ENCODE peak calls at places on chromosomes 7 and 10, in five cellular contexts. L is A549, A is GM12878, Q is HCT116, I is K562. H is an unnamed sample.

GRCh38 chr7:155918720-155919399 is 106.6 kb upstream of the SHH start:
- DNase-seq in A (no peak), Q (peak), L (peak), I (no peak), H (no peak)

GRCh38 chr10:12419279-12419847 is 70.0 kb downstream of the CAMK1D start:
- DNase-seq in L (no peak), I (no peak), Q (peak), A (no peak), H (peak)

GRCh38 chr7:133633055-133633454 is 380.2 kb downstream of the EXOC4 start:
- DNase-seq in L (peak), I (no peak), A (no peak), Q (no peak), H (peak)

GRCh38 chr10:48430402-48430993 is 124.0 kb downstream of the MAPK8 start:
- DNase-seq in A (no peak), I (no peak), L (no peak), Q (no peak), H (no peak)

GRCh38 chr7:22400150-22400814 is 43.3 kb upstream of the RAPGEF5 start:
- DNase-seq in A (no peak), I (no peak), Q (no peak), L (no peak), H (no peak)

GRCh38 chr7:151782598-151783448 is 94.1 kb downstream of the PRKAG2 start:
- DNase-seq in A (no peak), Q (peak), I (peak), L (peak), H (peak)

GRCh38 chr7:98555403-98555802 is 61.7 kb upstream of the NPTX2 start:
- DNase-seq in A (no peak), Q (no peak), I (no peak), L (no peak), H (no peak)

GRCh38 chr7:99190359-99191009 is 17.4 kb downstream of the KPNA7 start:
- DNase-seq in Q (no peak), I (no peak), A (no peak), L (no peak), H (no peak)

GRCh38 chr10:71036586-71036985 is 148.2 kb upstream of the PCBD1 start:
- DNase-seq in I (no peak), A (no peak), L (no peak), Q (no peak), H (no peak)

GRCh38 chr10:12350167-12350872 is 973 bp downstream of the CAMK1D start:
- DNase-seq in A (no peak), Q (no peak), I (no peak), L (peak), H (peak)

GRCh38 chr7:34091330-34091917 is 186.1 kb downstream of the BMPER start:
- DNase-seq in L (no peak), Q (peak), I (no peak), A (no peak), H (peak)

GRCh38 chr10:133024711-133025557 is 62.8 kb upstream of the ADGRA1 start:
- DNase-seq in I (no peak), L (no peak), Q (no peak), A (no peak), H (no peak)

GRCh38 chr7:121393005-121393366 is 3.1 kb downstream of the FAM3C start:
- DNase-seq in A (no peak), Q (no peak), I (no peak), L (no peak), H (no peak)

GRCh38 chr7:43869898-43870240 is 552 bp upstream of the MRPS24 start:
- DNase-seq in A (no peak), L (peak), I (peak), Q (no peak), H (peak)

GRCh38 chr7:149776305-149776704 is 2.9 kb upstream of the ZNF467 start:
- DNase-seq in I (peak), L (no peak), A (no peak), Q (no peak), H (no peak)

GRCh38 chr10:46106410-46107255 is 60.6 kb upstream of the MSMB start:
- DNase-seq in A (no peak), Q (peak), I (peak), L (peak), H (peak)

GRCh38 chr7:129136887-129137647 is 7.4 kb upstream of the TSPAN33 start:
- DNase-seq in Q (no peak), I (no peak), L (no peak), A (no peak), H (no peak)

GRCh38 chr7:32161708-32162107 is 91.5 kb upstream of the PDE1C start:
- DNase-seq in L (no peak), A (no peak), Q (no peak), I (no peak), H (no peak)

GRCh38 chr10:57513637-57514036 is 754.1 kb downstream of the IPMK start:
- DNase-seq in Q (no peak), A (no peak), L (no peak), I (no peak), H (no peak)

GRCh38 chr7:155979994-155980393 is 167.7 kb upstream of the SHH start:
- DNase-seq in Q (no peak), I (no peak), L (no peak), A (no peak), H (no peak)

GRCh38 chr7:366171-366916 is 76.4 kb downstream of the FOXL3 start:
- DNase-seq in A (no peak), Q (no peak), I (no peak), L (no peak), H (peak)

GRCh38 chr7:56033671-56034432 is 17.4 kb downstream of the PSPH start:
- DNase-seq in A (peak), Q (peak), I (peak), L (peak), H (peak)

GRCh38 chr7:107584716-107585115 is 4.7 kb downstream of the BCAP29 start:
- DNase-seq in A (no peak), Q (no peak), L (no peak), I (no peak), H (no peak)

GRCh38 chr7:102080371-102081243 is 206.1 kb upstream of the SH2B2 start:
- DNase-seq in L (no peak), A (no peak), Q (no peak), I (peak), H (peak)

GRCh38 chr10:119608316-119609155 is 11.8 kb upstream of the TIAL1 start:
- DNase-seq in L (peak), I (peak), Q (peak), A (no peak), H (peak)

GRCh38 chr7:69104023-69104422 is 494.3 kb upstream of the AUTS2 start:
- DNase-seq in L (no peak), Q (no peak), I (no peak), A (no peak), H (no peak)

GRCh38 chr7:18038391-18038790 is 10.7 kb upstream of the PRPS1L1 start:
- DNase-seq in L (no peak), I (no peak), A (no peak), Q (no peak), H (no peak)

GRCh38 chr7:82729172-82730030 is 285.8 kb upstream of the CACNA2D1 start:
- DNase-seq in Q (peak), L (peak), A (no peak), I (peak), H (peak)

GRCh38 chr10:132925071-132925561 is 17.3 kb downstream of the CFAP46 start:
- DNase-seq in A (no peak), Q (no peak), L (no peak), I (no peak), H (no peak)

GRCh38 chr7:83519240-83519639 is 129.7 kb downstream of the SEMA3E start:
- DNase-seq in L (no peak), A (no peak), Q (no peak), I (no peak), H (no peak)

GRCh38 chr10:29344073-29344820 is 55.4 kb downstream of the LYZL1 start:
- DNase-seq in L (no peak), A (no peak), Q (no peak), I (no peak), H (no peak)

GRCh38 chr10:61160253-61160652 is 216.3 kb upstream of the RHOBTB1 start:
- DNase-seq in Q (no peak), A (no peak), I (no peak), L (no peak), H (no peak)

GRCh38 chr10:97736403-97736901 is 476 bp upstream of the ZFYVE27 start:
- DNase-seq in I (no peak), Q (no peak), A (no peak), L (no peak), H (no peak)

GRCh38 chr7:80318081-80318480 is 183.4 kb downstream of the GNAI1 start:
- DNase-seq in Q (no peak), I (no peak), L (no peak), A (no peak), H (no peak)

GRCh38 chr10:71772832-71773220 is 494 bp downstream of the VSIR start:
- DNase-seq in I (no peak), Q (no peak), A (no peak), L (no peak), H (no peak)

DNA sequence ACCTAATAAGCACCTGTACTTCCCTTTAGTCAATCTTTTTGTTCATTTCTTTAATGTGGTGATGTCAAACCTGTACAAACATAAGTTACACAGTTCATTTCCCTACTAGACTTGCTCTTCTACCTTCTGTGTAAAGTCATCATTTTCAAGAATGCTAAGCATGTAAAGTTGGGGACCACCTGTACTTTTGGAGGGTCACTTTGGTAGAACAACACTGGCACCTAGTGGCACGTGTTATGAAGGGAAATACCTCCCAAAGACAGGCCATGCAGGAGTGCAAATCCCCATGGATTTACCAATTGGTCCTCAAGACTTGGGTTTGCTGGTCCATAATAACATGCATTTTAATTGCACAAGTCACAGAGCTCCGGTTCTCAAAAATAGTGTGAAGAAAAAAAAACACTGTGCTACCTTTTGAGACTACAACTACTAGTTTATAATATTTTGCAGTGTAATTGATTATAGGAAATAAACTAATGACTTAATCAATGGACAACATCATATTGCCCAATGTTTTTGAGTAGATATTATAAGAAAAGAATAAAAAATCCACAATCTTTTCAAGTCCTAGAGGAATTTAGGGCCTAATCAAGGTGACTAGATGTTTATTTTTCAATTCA is 431.4 kb upstream of the IGFBP3 start:
- DNase-seq in I (peak), Q (peak), L (peak), A (peak), H (peak)
- TF ChIP-seq MAX in I (no peak), Q (no peak), L (peak), A (no peak), H (peak)

GRCh38 chr10:56360967-56361841 is at the start of gene ZWINT:
- DNase-seq in L (peak), Q (peak), A (peak), I (peak), H (peak)
- TF ChIP-seq POLR2A in L (peak), Q (peak), A (peak), I (peak), H (peak)

GRCh38 chr7:92177362-92177761 is 1.6 kb downstream of the LRRD1 start:
- DNase-seq in Q (no peak), I (no peak), A (no peak), L (no peak), H (peak)
- TF ChIP-seq MAX in Q (no peak), I (no peak), A (no peak), L (no peak), H (no peak)

DNA sequence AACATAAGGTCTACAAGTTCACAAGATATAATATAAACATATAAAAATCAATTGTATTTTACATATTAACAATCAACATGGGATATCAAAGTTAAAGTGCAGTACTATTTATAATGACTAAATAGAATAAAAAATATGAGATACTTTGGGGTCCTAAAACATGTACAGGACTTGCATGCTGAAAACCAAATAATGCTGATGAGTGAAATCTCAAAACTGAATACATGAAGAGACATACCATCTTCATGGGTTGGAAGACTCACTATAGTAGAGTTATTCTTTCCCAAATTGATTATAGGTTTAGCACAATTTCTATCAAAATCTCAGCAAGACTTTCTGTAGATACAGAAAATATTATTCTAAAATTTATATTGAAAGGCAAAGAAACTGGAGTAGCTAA is 181.5 kb downstream of the LHFPL3 start:
- DNase-seq in A (no peak), Q (no peak), L (no peak), I (no peak), H (no peak)
- TF ChIP-seq POLR2A in A (no peak), Q (no peak), L (no peak), I (no peak), H (no peak)

GRCh38 chr7:85070967-85071628 is 115.8 kb downstream of the SEMA3D start:
- DNase-seq in I (no peak), Q (no peak), A (no peak), L (no peak), H (no peak)

GRCh38 chr7:85065306-85065705 is 121.5 kb downstream of the SEMA3D start:
- DNase-seq in I (no peak), Q (no peak), L (no peak), A (no peak), H (no peak)

GRCh38 chr7:85065888-85066485 is 120.9 kb downstream of the SEMA3D start:
- DNase-seq in A (no peak), L (no peak), Q (no peak), I (no peak), H (no peak)

GRCh38 chr7:85067371-85067770 is 119.5 kb downstream of the SEMA3D start:
- DNase-seq in I (no peak), A (no peak), Q (no peak), L (no peak), H (no peak)

DNA sequence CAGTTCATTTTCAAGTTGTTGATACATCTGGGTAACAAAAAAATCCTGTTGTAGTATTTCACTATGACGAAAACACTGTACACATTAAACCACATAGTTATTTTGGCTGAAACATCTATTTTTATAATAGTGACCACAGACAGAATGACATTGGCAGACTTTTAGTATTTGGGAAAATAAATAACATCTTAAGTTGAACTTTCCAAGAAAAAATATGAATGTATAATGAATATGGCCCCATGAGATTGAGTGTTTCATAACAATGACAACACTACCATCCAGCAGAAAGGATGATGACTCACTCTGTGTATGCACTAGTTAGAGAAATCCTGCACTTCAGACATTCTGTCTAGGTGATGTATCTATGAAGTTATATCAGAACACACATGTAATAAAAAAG is 118.1 kb downstream of the SEMA3D start:
- DNase-seq in L (no peak), A (no peak), I (no peak), Q (no peak), H (peak)
- TF ChIP-seq MAX in L (no peak), A (no peak), I (no peak), Q (no peak), H (no peak)

H was measured in NB4.